ENCODE peak calls at places on chromosome 5, in five cellular contexts. Z is GM12878, E is GM12892, X is K562, O is HepG2. T is an unnamed sample.
A peak's percentile ranks its signal among the peaks of the same experiment; 100 is the strongest.

GRCh38 chr5:40383719-40384651 is 295.7 kb upstream of the PTGER4 start:
- DNase-seq in Z (no peak), E (no peak), X (no peak), O (no peak), T (no peak)

GRCh38 chr5:178673801-178674200 is 47.0 kb upstream of the CLK4 start:
- DNase-seq in Z (no peak), E (no peak), X (no peak), O (no peak), T (no peak)

GRCh38 chr5:131230406-131230805 is 33.4 kb upstream of the CDC42SE2 start:
- DNase-seq in Z (no peak), E (no peak), X (no peak), O (peak; percentile 14), T (no peak)

GRCh38 chr5:38297830-38298608 is 39.7 kb downstream of the EGFLAM start:
- DNase-seq in Z (no peak), E (no peak), X (no peak), O (no peak), T (no peak)

GRCh38 chr5:4359847-4360246 is 764.2 kb downstream of the IRX1 start:
- DNase-seq in Z (no peak), E (no peak), X (no peak), O (no peak), T (no peak)

GRCh38 chr5:138078006-138078643 is 5.7 kb upstream of the WNT8A start:
- DNase-seq in Z (no peak), E (no peak), X (no peak), O (no peak), T (no peak)

GRCh38 chr5:115379622-115380344 is 83.3 kb upstream of the CCDC112 start:
- DNase-seq in Z (peak; percentile 24), E (no peak), X (no peak), O (no peak), T (no peak)

GRCh38 chr5:73917433-73917832 is 291.4 kb downstream of the ARHGEF28 start:
- DNase-seq in Z (no peak), E (no peak), X (no peak), O (no peak), T (no peak)

GRCh38 chr5:135973323-135974018 is 18.7 kb upstream of the LECT2 start:
- DNase-seq in Z (no peak), E (no peak), X (no peak), O (peak; percentile 99), T (no peak)

GRCh38 chr5:28281381-28281780 is 1243.0 kb upstream of the CDH9 start:
- DNase-seq in Z (no peak), E (no peak), X (no peak), O (no peak), T (no peak)

GRCh38 chr5:14946813-14947640 is 75.4 kb upstream of the ANKH start:
- DNase-seq in Z (peak; percentile 15), E (no peak), X (no peak), O (peak; percentile 41), T (no peak)

GRCh38 chr5:159469496-159470370 is 139.4 kb upstream of the IL12B start:
- DNase-seq in Z (no peak), E (no peak), X (no peak), O (no peak), T (no peak)

GRCh38 chr5:176416123-176416924 is at the start of gene CLTB:
- DNase-seq in Z (peak; percentile 37), E (peak; percentile 90), X (peak; percentile 95), O (peak; percentile 74), T (peak; percentile 90)

GRCh38 chr5:72290356-72291133 is 29.5 kb downstream of the MRPS27 start:
- DNase-seq in Z (no peak), E (no peak), X (no peak), O (no peak), T (no peak)

GRCh38 chr5:136613243-136613642 is 247.9 kb upstream of the TRPC7 start:
- DNase-seq in Z (no peak), E (no peak), X (no peak), O (no peak), T (no peak)

GRCh38 chr5:127876384-127876783 is 173.2 kb downstream of the CCDC192 start:
- DNase-seq in Z (no peak), E (no peak), X (no peak), O (no peak), T (no peak)

GRCh38 chr5:157336423-157336744 is 70.5 kb downstream of the CYFIP2 start:
- DNase-seq in Z (no peak), E (no peak), X (no peak), O (no peak), T (no peak)

GRCh38 chr5:65803699-65804426 is 81.9 kb downstream of the NLN start:
- DNase-seq in Z (no peak), E (no peak), X (no peak), O (no peak), T (no peak)

GRCh38 chr5:32526815-32527214 is 58.5 kb upstream of the SUB1 start:
- DNase-seq in Z (no peak), E (no peak), X (no peak), O (peak; percentile 87), T (no peak)

GRCh38 chr5:32536246-32536645 is 49.1 kb upstream of the SUB1 start:
- DNase-seq in Z (no peak), E (no peak), X (no peak), O (no peak), T (no peak)

GRCh38 chr5:32534056-32534455 is 51.3 kb upstream of the SUB1 start:
- DNase-seq in Z (no peak), E (no peak), X (no peak), O (no peak), T (no peak)

GRCh38 chr5:32531885-32532520 is 53.4 kb upstream of the SUB1 start:
- DNase-seq in Z (peak; percentile 60), E (no peak), X (no peak), O (peak; percentile 82), T (no peak)
- TF ChIP-seq POLR2AphosphoS5 in Z (peak; percentile 43), E (no peak), X (no peak), O (no peak), T (no peak)

DNA sequence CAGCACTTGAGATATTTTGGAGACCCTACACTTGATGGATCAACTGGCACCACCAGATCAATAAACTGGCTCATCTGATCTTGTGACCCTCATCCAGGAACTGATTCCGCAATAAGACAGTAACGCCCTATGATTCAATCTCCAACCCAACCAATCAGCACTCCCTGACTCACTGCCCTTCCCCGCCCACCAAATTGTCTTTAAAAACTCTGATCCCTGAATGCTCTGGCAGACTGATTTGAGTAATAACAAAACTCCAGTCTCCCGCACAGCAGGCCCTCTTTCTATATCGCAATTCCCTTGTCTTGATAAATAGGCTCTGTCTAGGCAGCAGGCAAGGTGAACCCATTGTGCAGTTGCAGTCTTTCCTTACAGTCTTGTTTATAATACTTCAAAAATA is 677.0 kb downstream of the LRRC70 start:
- DNase-seq in Z (no peak), E (no peak), X (no peak), O (no peak), T (no peak)
- TF ChIP-seq TAF1 in Z (no peak), E (no peak), X (no peak), O (no peak), T (no peak)

DNA sequence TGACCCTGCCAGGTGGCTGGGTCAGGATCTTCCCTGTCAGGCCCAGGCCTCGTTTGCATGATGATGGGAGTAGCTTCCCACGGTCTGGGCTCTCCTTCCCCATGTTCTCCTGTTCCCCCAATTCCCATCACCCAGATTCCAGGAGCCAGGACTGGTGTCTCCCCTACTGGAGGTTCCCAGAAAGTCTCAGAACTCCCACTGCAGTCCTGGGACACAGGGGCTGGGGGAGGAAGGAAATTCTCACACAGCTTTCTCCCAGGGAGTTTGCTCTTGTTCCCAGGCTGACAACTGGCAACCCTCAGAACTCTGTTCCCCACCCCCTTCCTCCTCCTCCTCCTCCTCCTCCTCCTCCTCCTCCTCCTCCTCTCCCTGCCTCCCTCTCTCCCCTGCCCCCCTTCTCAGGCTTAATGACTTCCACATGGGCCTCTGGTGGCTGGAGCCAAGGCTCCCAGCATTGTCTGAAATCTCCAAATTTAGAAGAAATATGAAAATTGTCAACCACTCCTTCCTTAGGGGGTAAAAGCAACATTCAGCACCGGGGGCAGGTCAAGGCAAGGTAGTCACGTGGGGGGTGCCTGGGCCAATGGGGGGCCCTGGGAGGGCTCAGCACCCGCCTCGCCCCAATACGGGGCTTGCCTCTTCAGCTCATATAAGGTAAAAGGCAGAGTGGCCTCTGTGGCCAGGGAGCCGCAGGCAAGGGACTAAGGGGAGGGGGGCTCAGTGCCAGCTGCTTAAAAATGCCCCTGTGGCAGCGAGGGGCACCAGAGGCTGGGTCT is 27.3 kb upstream of the IL17B start:
- DNase-seq in Z (no peak), E (no peak), X (peak; percentile 60), O (no peak), T (no peak)
- TF ChIP-seq POLR2A in Z (no peak), E (no peak), X (no peak), O (no peak), T (no peak)

GRCh38 chr5:163463063-163463435 is 2.6 kb downstream of the HMMR start:
- DNase-seq in Z (no peak), E (no peak), X (no peak), O (no peak), T (no peak)

GRCh38 chr5:163459465-163459887 is 426 bp downstream of the NUDCD2 start:
- DNase-seq in Z (no peak), E (no peak), X (no peak), O (peak; percentile 54), T (no peak)

GRCh38 chr5:163459888-163460561 is at the start of gene NUDCD2:
- DNase-seq in Z (peak; percentile 96), E (peak; percentile 56), X (peak; percentile 85), O (peak; percentile 98), T (peak; percentile 48)

GRCh38 chr5:163458778-163459405 is 1.0 kb downstream of the NUDCD2 start:
- DNase-seq in Z (no peak), E (no peak), X (no peak), O (no peak), T (no peak)

DNA sequence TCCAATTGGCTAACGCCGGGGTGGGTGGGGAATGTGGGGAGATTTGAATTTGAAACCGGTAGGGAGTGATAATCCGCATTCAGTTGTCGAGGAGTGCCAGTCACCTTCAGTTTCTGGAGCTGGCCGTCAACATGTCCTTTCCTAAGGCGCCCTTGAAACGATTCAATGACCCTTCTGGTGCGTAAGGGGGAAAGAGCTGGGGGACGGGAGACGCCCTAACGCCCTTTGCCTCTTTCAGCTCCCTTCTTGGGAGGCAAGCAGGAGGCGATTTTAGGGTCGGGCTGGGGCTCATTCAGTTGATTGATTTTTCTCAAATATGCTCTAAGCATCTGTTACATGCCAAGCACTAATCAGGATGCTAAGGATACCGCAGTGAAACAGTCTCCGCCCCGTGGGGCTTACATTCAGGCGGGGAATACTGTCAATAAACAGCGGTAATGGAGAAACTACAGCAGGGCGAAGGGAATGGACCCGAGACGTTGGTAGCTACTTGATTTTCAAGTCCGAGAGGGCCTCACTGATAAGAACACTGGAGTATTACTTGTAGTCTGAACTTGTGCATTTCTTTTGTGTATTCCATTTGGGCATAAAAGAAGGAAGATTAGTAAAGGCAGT is at the start of gene HMMR:
- DNase-seq in Z (no peak), E (no peak), X (no peak), O (peak; percentile 13), T (no peak)
- TF ChIP-seq POLR2AphosphoS5 in Z (peak; percentile 63), E (peak; percentile 77), X (peak; percentile 90), O (peak; percentile 67), T (peak; percentile 64)

GRCh38 chr5:112918136-112918535 is 3.9 kb downstream of the REEP5 start:
- DNase-seq in Z (no peak), E (no peak), X (no peak), O (no peak), T (no peak)

GRCh38 chr5:112915831-112916230 is 6.2 kb downstream of the REEP5 start:
- DNase-seq in Z (no peak), E (no peak), X (no peak), O (no peak), T (no peak)

GRCh38 chr5:112917453-112918005 is 4.5 kb downstream of the REEP5 start:
- DNase-seq in Z (no peak), E (no peak), X (peak; percentile 56), O (peak; percentile 28), T (no peak)

GRCh38 chr5:112918679-112919078 is 3.3 kb downstream of the REEP5 start:
- DNase-seq in Z (no peak), E (no peak), X (no peak), O (no peak), T (no peak)

GRCh38 chr5:112914584-112914983 is 7.4 kb downstream of the REEP5 start:
- DNase-seq in Z (no peak), E (no peak), X (peak; percentile 39), O (no peak), T (no peak)
- TF ChIP-seq TAF1 in Z (no peak), E (no peak), X (no peak), O (no peak), T (no peak)

T was measured in GM12891.